ENCODE peak calls at places on chromosome 10, in seven cellular contexts. One of them, this sample, is unnamed.

GRCh38 chr10:8282340-8282739 is 227.9 kb downstream of the GATA3 start:
- DNase-seq in activated CD4-positive, alpha-beta T cell treated with anti-CD3 and anti-CD28 coated beads, Interleukin-2, amount 10 ng/mL, durations not matched to agents 7 days and 5 days: no peak
- DNase-seq in glutamatergic neuron: no peak
- DNase-seq in NAMALWA: no peak
- DNase-seq in AG04450: no peak
- DNase-seq in H4: no peak
- DNase-seq in B cell: no peak
- DNase-seq in this sample: no peak

GRCh38 chr10:112082134-112082533 is 101.4 kb downstream of the GPAM start:
- DNase-seq in activated CD4-positive, alpha-beta T cell treated with anti-CD3 and anti-CD28 coated beads, Interleukin-2, amount 10 ng/mL, durations not matched to agents 7 days and 5 days: no peak
- DNase-seq in glutamatergic neuron: no peak
- DNase-seq in NAMALWA: no peak
- DNase-seq in AG04450: no peak
- DNase-seq in H4: no peak
- DNase-seq in B cell: no peak
- DNase-seq in this sample: no peak

GRCh38 chr10:19971343-19971742 is 155.1 kb downstream of the PLXDC2 start:
- DNase-seq in activated CD4-positive, alpha-beta T cell treated with anti-CD3 and anti-CD28 coated beads, Interleukin-2, amount 10 ng/mL, durations not matched to agents 7 days and 5 days: no peak
- DNase-seq in glutamatergic neuron: no peak
- DNase-seq in NAMALWA: no peak
- DNase-seq in AG04450: no peak
- DNase-seq in H4: no peak
- DNase-seq in B cell: no peak
- DNase-seq in this sample: no peak

GRCh38 chr10:43193496-43194080 is 55.3 kb downstream of the CSGALNACT2 start:
- DNase-seq in activated CD4-positive, alpha-beta T cell treated with anti-CD3 and anti-CD28 coated beads, Interleukin-2, amount 10 ng/mL, durations not matched to agents 7 days and 5 days: peak
- DNase-seq in glutamatergic neuron: peak
- DNase-seq in NAMALWA: no peak
- DNase-seq in AG04450: no peak
- DNase-seq in H4: no peak
- DNase-seq in B cell: no peak
- DNase-seq in this sample: no peak

GRCh38 chr10:63935705-63936104 is 414.5 kb downstream of the REEP3 start:
- DNase-seq in activated CD4-positive, alpha-beta T cell treated with anti-CD3 and anti-CD28 coated beads, Interleukin-2, amount 10 ng/mL, durations not matched to agents 7 days and 5 days: no peak
- DNase-seq in glutamatergic neuron: no peak
- DNase-seq in NAMALWA: peak
- DNase-seq in AG04450: no peak
- DNase-seq in H4: no peak
- DNase-seq in B cell: no peak
- DNase-seq in this sample: no peak

GRCh38 chr10:125222515-125222914 is 62.2 kb upstream of the CTBP2 start:
- DNase-seq in activated CD4-positive, alpha-beta T cell treated with anti-CD3 and anti-CD28 coated beads, Interleukin-2, amount 10 ng/mL, durations not matched to agents 7 days and 5 days: no peak
- DNase-seq in glutamatergic neuron: no peak
- DNase-seq in NAMALWA: no peak
- DNase-seq in AG04450: no peak
- DNase-seq in H4: no peak
- DNase-seq in B cell: no peak
- DNase-seq in this sample: no peak

GRCh38 chr10:95440756-95441546 is 120.2 kb downstream of the SORBS1 start:
- DNase-seq in activated CD4-positive, alpha-beta T cell treated with anti-CD3 and anti-CD28 coated beads, Interleukin-2, amount 10 ng/mL, durations not matched to agents 7 days and 5 days: peak
- DNase-seq in glutamatergic neuron: no peak
- DNase-seq in NAMALWA: no peak
- DNase-seq in AG04450: no peak
- DNase-seq in H4: peak
- DNase-seq in B cell: no peak
- DNase-seq in this sample: no peak

GRCh38 chr10:76086571-76087260 is 655.3 kb downstream of the LRMDA start:
- DNase-seq in activated CD4-positive, alpha-beta T cell treated with anti-CD3 and anti-CD28 coated beads, Interleukin-2, amount 10 ng/mL, durations not matched to agents 7 days and 5 days: no peak
- DNase-seq in glutamatergic neuron: no peak
- DNase-seq in NAMALWA: peak
- DNase-seq in AG04450: peak
- DNase-seq in H4: peak
- DNase-seq in B cell: no peak
- DNase-seq in this sample: no peak

GRCh38 chr10:78081292-78081691 is 47.6 kb downstream of the RPS24 start:
- DNase-seq in activated CD4-positive, alpha-beta T cell treated with anti-CD3 and anti-CD28 coated beads, Interleukin-2, amount 10 ng/mL, durations not matched to agents 7 days and 5 days: no peak
- DNase-seq in glutamatergic neuron: no peak
- DNase-seq in NAMALWA: no peak
- DNase-seq in AG04450: no peak
- DNase-seq in H4: no peak
- DNase-seq in B cell: no peak
- DNase-seq in this sample: no peak

GRCh38 chr10:90125966-90126600 is 424.7 kb downstream of the KIF20B start:
- DNase-seq in activated CD4-positive, alpha-beta T cell treated with anti-CD3 and anti-CD28 coated beads, Interleukin-2, amount 10 ng/mL, durations not matched to agents 7 days and 5 days: no peak
- DNase-seq in glutamatergic neuron: no peak
- DNase-seq in NAMALWA: no peak
- DNase-seq in AG04450: no peak
- DNase-seq in H4: no peak
- DNase-seq in B cell: no peak
- DNase-seq in this sample: no peak

GRCh38 chr10:18214692-18215563 is 74.7 kb downstream of the CACNB2 start:
- DNase-seq in activated CD4-positive, alpha-beta T cell treated with anti-CD3 and anti-CD28 coated beads, Interleukin-2, amount 10 ng/mL, durations not matched to agents 7 days and 5 days: no peak
- DNase-seq in glutamatergic neuron: peak
- DNase-seq in NAMALWA: peak
- DNase-seq in AG04450: no peak
- DNase-seq in H4: peak
- DNase-seq in B cell: no peak
- DNase-seq in this sample: peak

GRCh38 chr10:110649652-110650264 is 5.6 kb downstream of the RBM20 start:
- DNase-seq in activated CD4-positive, alpha-beta T cell treated with anti-CD3 and anti-CD28 coated beads, Interleukin-2, amount 10 ng/mL, durations not matched to agents 7 days and 5 days: no peak
- DNase-seq in glutamatergic neuron: no peak
- DNase-seq in NAMALWA: peak
- DNase-seq in AG04450: no peak
- DNase-seq in H4: peak
- DNase-seq in B cell: no peak
- DNase-seq in this sample: no peak

GRCh38 chr10:57982091-57982490 is 285.6 kb downstream of the IPMK start:
- DNase-seq in activated CD4-positive, alpha-beta T cell treated with anti-CD3 and anti-CD28 coated beads, Interleukin-2, amount 10 ng/mL, durations not matched to agents 7 days and 5 days: no peak
- DNase-seq in glutamatergic neuron: no peak
- DNase-seq in NAMALWA: no peak
- DNase-seq in AG04450: no peak
- DNase-seq in H4: no peak
- DNase-seq in B cell: no peak
- DNase-seq in this sample: no peak

GRCh38 chr10:46558411-46559185 is 2.1 kb upstream of the GPRIN2 start:
- DNase-seq in activated CD4-positive, alpha-beta T cell treated with anti-CD3 and anti-CD28 coated beads, Interleukin-2, amount 10 ng/mL, durations not matched to agents 7 days and 5 days: peak
- DNase-seq in glutamatergic neuron: no peak
- DNase-seq in NAMALWA: no peak
- DNase-seq in AG04450: no peak
- DNase-seq in H4: no peak
- DNase-seq in B cell: peak
- DNase-seq in this sample: peak

GRCh38 chr10:74593470-74593869 is 232.9 kb upstream of the KAT6B start:
- DNase-seq in activated CD4-positive, alpha-beta T cell treated with anti-CD3 and anti-CD28 coated beads, Interleukin-2, amount 10 ng/mL, durations not matched to agents 7 days and 5 days: no peak
- DNase-seq in glutamatergic neuron: no peak
- DNase-seq in NAMALWA: no peak
- DNase-seq in AG04450: peak
- DNase-seq in H4: peak
- DNase-seq in B cell: no peak
- DNase-seq in this sample: no peak

GRCh38 chr10:94963901-94964300 is 25.4 kb downstream of the CYP2C9 start:
- DNase-seq in activated CD4-positive, alpha-beta T cell treated with anti-CD3 and anti-CD28 coated beads, Interleukin-2, amount 10 ng/mL, durations not matched to agents 7 days and 5 days: no peak
- DNase-seq in glutamatergic neuron: no peak
- DNase-seq in NAMALWA: peak
- DNase-seq in AG04450: no peak
- DNase-seq in H4: peak
- DNase-seq in B cell: no peak
- DNase-seq in this sample: no peak

GRCh38 chr10:48606530-48607355 is 1.9 kb upstream of the ARHGAP22 start:
- DNase-seq in activated CD4-positive, alpha-beta T cell treated with anti-CD3 and anti-CD28 coated beads, Interleukin-2, amount 10 ng/mL, durations not matched to agents 7 days and 5 days: no peak
- DNase-seq in glutamatergic neuron: no peak
- DNase-seq in NAMALWA: no peak
- DNase-seq in AG04450: peak
- DNase-seq in H4: peak
- DNase-seq in B cell: no peak
- DNase-seq in this sample: no peak

GRCh38 chr10:117548191-117548668 is 5.7 kb downstream of the EMX2 start:
- DNase-seq in activated CD4-positive, alpha-beta T cell treated with anti-CD3 and anti-CD28 coated beads, Interleukin-2, amount 10 ng/mL, durations not matched to agents 7 days and 5 days: no peak
- DNase-seq in glutamatergic neuron: no peak
- DNase-seq in NAMALWA: no peak
- DNase-seq in AG04450: no peak
- DNase-seq in H4: no peak
- DNase-seq in B cell: no peak
- DNase-seq in this sample: no peak

GRCh38 chr10:42987121-42987541 is 89.7 kb upstream of the RET start:
- DNase-seq in activated CD4-positive, alpha-beta T cell treated with anti-CD3 and anti-CD28 coated beads, Interleukin-2, amount 10 ng/mL, durations not matched to agents 7 days and 5 days: no peak
- DNase-seq in glutamatergic neuron: peak
- DNase-seq in NAMALWA: no peak
- DNase-seq in AG04450: no peak
- DNase-seq in H4: no peak
- DNase-seq in B cell: no peak
- DNase-seq in this sample: no peak

GRCh38 chr10:124354411-124355382 is 64.0 kb downstream of the OAT start:
- DNase-seq in activated CD4-positive, alpha-beta T cell treated with anti-CD3 and anti-CD28 coated beads, Interleukin-2, amount 10 ng/mL, durations not matched to agents 7 days and 5 days: peak
- DNase-seq in glutamatergic neuron: peak
- DNase-seq in NAMALWA: peak
- DNase-seq in AG04450: peak
- DNase-seq in H4: peak
- DNase-seq in B cell: peak
- DNase-seq in this sample: peak

GRCh38 chr10:132418520-132419416 is 21.8 kb downstream of the PWWP2B start:
- DNase-seq in activated CD4-positive, alpha-beta T cell treated with anti-CD3 and anti-CD28 coated beads, Interleukin-2, amount 10 ng/mL, durations not matched to agents 7 days and 5 days: no peak
- DNase-seq in glutamatergic neuron: peak
- DNase-seq in NAMALWA: peak
- DNase-seq in AG04450: no peak
- DNase-seq in H4: peak
- DNase-seq in B cell: no peak
- DNase-seq in this sample: no peak

GRCh38 chr10:88661577-88661976 is 2.7 kb upstream of the LIPF start:
- DNase-seq in activated CD4-positive, alpha-beta T cell treated with anti-CD3 and anti-CD28 coated beads, Interleukin-2, amount 10 ng/mL, durations not matched to agents 7 days and 5 days: no peak
- DNase-seq in glutamatergic neuron: no peak
- DNase-seq in NAMALWA: no peak
- DNase-seq in AG04450: no peak
- DNase-seq in H4: no peak
- DNase-seq in B cell: no peak
- DNase-seq in this sample: no peak

GRCh38 chr10:5903563-5903962 is 13.5 kb downstream of the FBH1 start:
- DNase-seq in activated CD4-positive, alpha-beta T cell treated with anti-CD3 and anti-CD28 coated beads, Interleukin-2, amount 10 ng/mL, durations not matched to agents 7 days and 5 days: no peak
- DNase-seq in glutamatergic neuron: no peak
- DNase-seq in NAMALWA: no peak
- DNase-seq in AG04450: no peak
- DNase-seq in H4: no peak
- DNase-seq in B cell: no peak
- DNase-seq in this sample: no peak

GRCh38 chr10:86522385-86522855 is 828 bp upstream of the WAPL start:
- DNase-seq in activated CD4-positive, alpha-beta T cell treated with anti-CD3 and anti-CD28 coated beads, Interleukin-2, amount 10 ng/mL, durations not matched to agents 7 days and 5 days: no peak
- DNase-seq in glutamatergic neuron: no peak
- DNase-seq in NAMALWA: peak
- DNase-seq in AG04450: no peak
- DNase-seq in H4: no peak
- DNase-seq in B cell: no peak
- DNase-seq in this sample: no peak

GRCh38 chr10:96454184-96454583 is 59.5 kb downstream of the TLL2 start:
- DNase-seq in activated CD4-positive, alpha-beta T cell treated with anti-CD3 and anti-CD28 coated beads, Interleukin-2, amount 10 ng/mL, durations not matched to agents 7 days and 5 days: no peak
- DNase-seq in glutamatergic neuron: no peak
- DNase-seq in NAMALWA: no peak
- DNase-seq in AG04450: no peak
- DNase-seq in H4: no peak
- DNase-seq in B cell: no peak
- DNase-seq in this sample: no peak

GRCh38 chr10:824497-824896 is 107.0 kb downstream of the LARP4B start:
- DNase-seq in activated CD4-positive, alpha-beta T cell treated with anti-CD3 and anti-CD28 coated beads, Interleukin-2, amount 10 ng/mL, durations not matched to agents 7 days and 5 days: no peak
- DNase-seq in glutamatergic neuron: no peak
- DNase-seq in NAMALWA: no peak
- DNase-seq in AG04450: no peak
- DNase-seq in H4: no peak
- DNase-seq in B cell: no peak
- DNase-seq in this sample: no peak

GRCh38 chr10:66591865-66592264 is 334.0 kb upstream of the LRRTM3 start:
- DNase-seq in activated CD4-positive, alpha-beta T cell treated with anti-CD3 and anti-CD28 coated beads, Interleukin-2, amount 10 ng/mL, durations not matched to agents 7 days and 5 days: no peak
- DNase-seq in glutamatergic neuron: no peak
- DNase-seq in NAMALWA: no peak
- DNase-seq in AG04450: no peak
- DNase-seq in H4: no peak
- DNase-seq in B cell: no peak
- DNase-seq in this sample: no peak

GRCh38 chr10:56605043-56605442 is 244.0 kb upstream of the ZWINT start:
- DNase-seq in activated CD4-positive, alpha-beta T cell treated with anti-CD3 and anti-CD28 coated beads, Interleukin-2, amount 10 ng/mL, durations not matched to agents 7 days and 5 days: no peak
- DNase-seq in glutamatergic neuron: peak
- DNase-seq in NAMALWA: no peak
- DNase-seq in AG04450: no peak
- DNase-seq in H4: no peak
- DNase-seq in B cell: no peak
- DNase-seq in this sample: no peak

GRCh38 chr10:62626817-62627216 is 177.7 kb upstream of the ADO start:
- DNase-seq in activated CD4-positive, alpha-beta T cell treated with anti-CD3 and anti-CD28 coated beads, Interleukin-2, amount 10 ng/mL, durations not matched to agents 7 days and 5 days: no peak
- DNase-seq in glutamatergic neuron: no peak
- DNase-seq in NAMALWA: no peak
- DNase-seq in AG04450: no peak
- DNase-seq in H4: no peak
- DNase-seq in B cell: no peak
- DNase-seq in this sample: peak

GRCh38 chr10:98446656-98447221 is at the start of gene HPS1:
- DNase-seq in activated CD4-positive, alpha-beta T cell treated with anti-CD3 and anti-CD28 coated beads, Interleukin-2, amount 10 ng/mL, durations not matched to agents 7 days and 5 days: peak
- DNase-seq in glutamatergic neuron: peak
- DNase-seq in NAMALWA: peak
- DNase-seq in AG04450: no peak
- DNase-seq in H4: peak
- DNase-seq in B cell: peak
- DNase-seq in this sample: peak

GRCh38 chr10:1488970-1489548 is 248.3 kb downstream of the ADARB2 start:
- DNase-seq in activated CD4-positive, alpha-beta T cell treated with anti-CD3 and anti-CD28 coated beads, Interleukin-2, amount 10 ng/mL, durations not matched to agents 7 days and 5 days: no peak
- DNase-seq in glutamatergic neuron: no peak
- DNase-seq in NAMALWA: peak
- DNase-seq in AG04450: no peak
- DNase-seq in H4: no peak
- DNase-seq in B cell: peak
- DNase-seq in this sample: peak